ENCODE peak calls at places on chromosomes 4 and X, in six cellular contexts. Z is GDM1; P is effector memory CD4-positive, alpha-beta T cell; V is activated CD8-positive, alpha-beta T cell treated with anti-CD3 and anti-CD28 coated beads, Interleukin-2, amount 10 ng/mL, durations not matched to agents 7 days and 5 days; J is NCI-H1417 treated with DMSO at 0.1 percent for 48 hours; E is left cardiac atrium. Y is an unnamed sample.

GRCh38 chr4:41590591-41590990 is 52.6 kb downstream of the LIMCH1 start:
- DNase-seq in Z (no peak), P (no peak), V (no peak), J (peak; percentile 16), E (peak; percentile 29), Y (peak; percentile 81)

GRCh38 chr4:104763554-104764210 is 269.0 kb upstream of the CXXC4 start:
- DNase-seq in Z (no peak), P (no peak), V (no peak), J (no peak), E (no peak), Y (no peak)

GRCh38 chr4:142379277-142380051 is 466.6 kb downstream of the INPP4B start:
- DNase-seq in Z (no peak), P (no peak), V (no peak), J (no peak), E (no peak), Y (no peak)

GRCh38 chrX:154013614-154014360 is 5.9 kb downstream of the IRAK1 start:
- DNase-seq in Z (peak; percentile 42), P (no peak), V (peak; percentile 56), J (no peak), E (no peak), Y (no peak)

GRCh38 chrX:28854637-28855036 is 267.4 kb downstream of the IL1RAPL1 start:
- DNase-seq in Z (no peak), P (no peak), V (no peak), J (no peak), E (no peak), Y (no peak)

GRCh38 chr4:14529653-14530052 is 472.6 kb upstream of the CPEB2 start:
- DNase-seq in Z (no peak), P (no peak), V (no peak), J (no peak), E (no peak), Y (no peak)

GRCh38 chr4:1002131-1002630 is 9.0 kb upstream of the SLC26A1 start:
- DNase-seq in Z (no peak), P (no peak), V (no peak), J (no peak), E (no peak), Y (peak; percentile 48)

GRCh38 chr4:6633091-6633906 is 7.2 kb upstream of the MRFAP1 start:
- DNase-seq in Z (no peak), P (no peak), V (no peak), J (peak; percentile 58), E (no peak), Y (no peak)

GRCh38 chr4:46274717-46275116 is 115.2 kb downstream of the GABRA2 start:
- DNase-seq in Z (no peak), P (no peak), V (no peak), J (no peak), E (no peak), Y (no peak)

GRCh38 chrX:72121381-72121780 is 10.3 kb downstream of the RTL5 start:
- DNase-seq in Z (peak; percentile 67), P (peak; percentile 37), V (peak; percentile 41), J (no peak), E (peak; percentile 72), Y (peak; percentile 70)

GRCh38 chrX:23855569-23855968 is 52.2 kb downstream of the APOO start:
- DNase-seq in Z (no peak), P (no peak), V (no peak), J (no peak), E (no peak), Y (no peak)

GRCh38 chr4:40193018-40193571 is 3.7 kb upstream of the RHOH start:
- DNase-seq in Z (no peak), P (no peak), V (peak; percentile 71), J (no peak), E (no peak), Y (no peak)

GRCh38 chr4:152468408-152468807 is 67.5 kb downstream of the FBXW7 start:
- DNase-seq in Z (no peak), P (no peak), V (no peak), J (no peak), E (no peak), Y (no peak)

GRCh38 chr4:8838296-8838695 is 33.3 kb downstream of the HMX1 start:
- DNase-seq in Z (no peak), P (no peak), V (no peak), J (no peak), E (no peak), Y (no peak)

GRCh38 chr4:40607224-40607623 is 22.4 kb downstream of the RBM47 start:
- DNase-seq in Z (no peak), P (no peak), V (no peak), J (no peak), E (no peak), Y (no peak)

GRCh38 chrX:119272882-119273806 is 37.1 kb downstream of the PGRMC1 start:
- DNase-seq in Z (no peak), P (peak; percentile 37), V (peak; percentile 50), J (no peak), E (peak; percentile 50), Y (peak; percentile 25)

GRCh38 chr4:55078987-55079386 is 46.4 kb downstream of the KDR start:
- DNase-seq in Z (no peak), P (no peak), V (no peak), J (no peak), E (peak; percentile 81), Y (no peak)

GRCh38 chr4:13704761-13705160 is 77.2 kb upstream of the BOD1L1 start:
- DNase-seq in Z (no peak), P (no peak), V (no peak), J (no peak), E (no peak), Y (no peak)

GRCh38 chr4:2364654-2365053 is 53.8 kb downstream of the ZFYVE28 start:
- DNase-seq in Z (no peak), P (peak; percentile 40), V (peak; percentile 69), J (no peak), E (peak; percentile 66), Y (peak; percentile 42)

GRCh38 chrX:119427024-119427794 is 28.1 kb downstream of the SLC25A43 start:
- DNase-seq in Z (peak; percentile 89), P (no peak), V (peak; percentile 36), J (no peak), E (peak; percentile 23), Y (no peak)

GRCh38 chrX:66022742-66023725 is 16.8 kb downstream of the VSIG4 start:
- DNase-seq in Z (peak; percentile 43), P (no peak), V (no peak), J (no peak), E (no peak), Y (no peak)

GRCh38 chrX:112642349-112642748 is 37.4 kb downstream of the LHFPL1 start:
- DNase-seq in Z (peak; percentile 37), P (no peak), V (peak; percentile 42), J (no peak), E (peak; percentile 18), Y (peak; percentile 31)

GRCh38 chrX:2697741-2698294 is 6.7 kb downstream of the CD99 start:
- DNase-seq in Z (no peak), P (no peak), V (no peak), J (no peak), E (no peak), Y (no peak)

GRCh38 chr4:21090098-21090666 is 389.9 kb downstream of the PACRGL start:
- DNase-seq in Z (no peak), P (no peak), V (no peak), J (no peak), E (no peak), Y (no peak)

GRCh38 chr4:113547487-113548042 is 214.0 kb downstream of the CAMK2D start:
- DNase-seq in Z (peak; percentile 80), P (peak; percentile 80), V (peak; percentile 95), J (peak; percentile 51), E (peak; percentile 90), Y (peak; percentile 92)

GRCh38 chr4:80484707-80485106 is 149.2 kb downstream of the CFAP299 start:
- DNase-seq in Z (no peak), P (no peak), V (no peak), J (no peak), E (no peak), Y (no peak)

GRCh38 chr4:3148926-3149325 is 74.4 kb downstream of the HTT start:
- DNase-seq in Z (no peak), P (no peak), V (no peak), J (no peak), E (no peak), Y (no peak)

GRCh38 chr4:114782842-114783595 is 184.4 kb downstream of the UGT8 start:
- DNase-seq in Z (no peak), P (no peak), V (no peak), J (peak; percentile 92), E (no peak), Y (no peak)

GRCh38 chrX:40314070-40314469 is 216.3 kb upstream of the BCOR start:
- DNase-seq in Z (no peak), P (no peak), V (no peak), J (no peak), E (no peak), Y (peak; percentile 5)

GRCh38 chr4:40976343-40976742 is 226.6 kb downstream of the NSUN7 start:
- DNase-seq in Z (no peak), P (no peak), V (peak; percentile 45), J (peak; percentile 25), E (no peak), Y (peak; percentile 48)

GRCh38 chr4:108270466-108271450 is 102.0 kb upstream of the LEF1 start:
- DNase-seq in Z (no peak), P (no peak), V (peak; percentile 22), J (no peak), E (no peak), Y (no peak)

GRCh38 chr4:114311745-114312144 is 286.9 kb upstream of the UGT8 start:
- DNase-seq in Z (no peak), P (no peak), V (no peak), J (no peak), E (no peak), Y (no peak)

Y was measured in thyroid gland.